ENCODE peak calls at places on chromosomes 3 and 15, in eight cellular contexts. Q, F, H, X, P, G, L and C are unnamed samples.

GRCh38 chr3:178518660-178519396 is 17.4 kb upstream of the KCNMB2 start:
- DNase-seq in H (no peak), L (peak), P (no peak), X (no peak), F (no peak), Q (no peak), G (no peak), C (no peak)

GRCh38 chr3:77147836-77148578 is 108.1 kb downstream of the ROBO2 start:
- DNase-seq in F (no peak), P (peak), H (peak), G (no peak), X (no peak), Q (no peak), L (no peak), C (no peak)

GRCh38 chr3:149662240-149662887 is 4.5 kb upstream of the WWTR1 start:
- DNase-seq in Q (no peak), P (no peak), X (no peak), L (peak), H (no peak), G (no peak), F (no peak), C (no peak)

GRCh38 chr3:177802151-177802900 is 605.0 kb upstream of the TBL1XR1 start:
- DNase-seq in F (no peak), G (peak), P (peak), Q (no peak), H (no peak), L (peak), X (no peak), C (no peak)

GRCh38 chr15:41558400-41559238 is at the start of gene TYRO3:
- DNase-seq in F (no peak), X (peak), P (peak), L (peak), H (peak), Q (peak), G (no peak), C (peak)

GRCh38 chr3:53744351-53744750 is 101.9 kb downstream of the CHDH start:
- DNase-seq in P (no peak), L (no peak), G (peak), Q (no peak), X (no peak), H (no peak), F (no peak), C (peak)

GRCh38 chr3:155704771-155705559 is 39.9 kb downstream of the PLCH1 start:
- DNase-seq in L (no peak), P (peak), X (no peak), H (no peak), Q (no peak), F (no peak), G (no peak), C (no peak)

GRCh38 chr3:124174463-124174862 is 182.5 kb upstream of the ROPN1 start:
- DNase-seq in F (no peak), X (no peak), Q (no peak), L (peak), G (peak), H (no peak), P (peak), C (no peak)

GRCh38 chr3:168030488-168031054 is 65.2 kb downstream of the GOLIM4 start:
- DNase-seq in L (no peak), H (no peak), Q (no peak), P (no peak), G (no peak), F (no peak), X (no peak), C (no peak)

GRCh38 chr3:62771331-62772097 is 103.7 kb downstream of the CADPS start:
- DNase-seq in F (no peak), L (no peak), Q (no peak), X (no peak), G (no peak), P (no peak), H (no peak), C (no peak)

GRCh38 chr3:151434151-151434890 is 26.5 kb downstream of the IGSF10 start:
- DNase-seq in X (no peak), L (peak), H (no peak), Q (no peak), G (no peak), F (no peak), P (peak), C (peak)

GRCh38 chr3:178451799-178452198 is 84.4 kb upstream of the KCNMB2 start:
- DNase-seq in G (no peak), Q (no peak), X (no peak), H (no peak), P (no peak), F (no peak), L (no peak), C (no peak)

GRCh38 chr3:138921316-138922292 is 25.3 kb downstream of the FOXL2 start:
- DNase-seq in G (no peak), X (no peak), L (peak), F (no peak), H (peak), P (peak), Q (no peak), C (peak)

GRCh38 chr15:99703603-99704443 is 29.4 kb downstream of the LYSMD4 start:
- DNase-seq in F (no peak), G (no peak), Q (no peak), X (no peak), H (peak), L (peak), P (peak), C (peak)

GRCh38 chr3:34011171-34012101 is 213.0 kb downstream of the PDCD6IP start:
- DNase-seq in Q (no peak), P (peak), H (no peak), F (no peak), X (no peak), G (no peak), L (peak), C (peak)

GRCh38 chr3:117788086-117788485 is 1078.5 kb downstream of the TUSC7 start:
- DNase-seq in G (no peak), X (no peak), L (peak), H (no peak), P (peak), Q (no peak), F (no peak), C (no peak)

GRCh38 chr15:68487087-68487843 is 55.3 kb upstream of the ITGA11 start:
- DNase-seq in L (peak), X (no peak), Q (no peak), G (no peak), F (peak), H (no peak), P (peak), C (peak)

GRCh38 chr15:78325092-78325843 is 14.9 kb upstream of the CRABP1 start:
- DNase-seq in P (peak), G (no peak), H (no peak), Q (peak), F (no peak), X (no peak), L (peak), C (no peak)

GRCh38 chr3:133089906-133090305 is 51.7 kb downstream of the TMEM108 start:
- DNase-seq in G (no peak), L (peak), Q (no peak), H (no peak), F (no peak), X (no peak), P (peak), C (no peak)

GRCh38 chr3:178306427-178307115 is 229.7 kb upstream of the KCNMB2 start:
- DNase-seq in H (no peak), G (no peak), L (no peak), F (no peak), P (no peak), Q (no peak), X (no peak), C (no peak)

GRCh38 chr3:133812872-133813271 is 7.3 kb downstream of the SRPRB start:
- DNase-seq in P (peak), G (no peak), Q (no peak), H (no peak), L (no peak), F (no peak), X (no peak), C (no peak)

GRCh38 chr3:107366766-107367165 is 10.5 kb upstream of the CCDC54 start:
- DNase-seq in F (no peak), Q (no peak), P (peak), X (no peak), G (no peak), H (no peak), L (peak), C (no peak)

GRCh38 chr3:108713801-108714200 is 43.4 kb downstream of the RETNLB start:
- DNase-seq in F (no peak), L (no peak), P (no peak), X (no peak), G (no peak), H (no peak), Q (no peak), C (no peak)

GRCh38 chr3:45664558-45664957 is 24.6 kb upstream of the SACM1L start:
- DNase-seq in L (no peak), X (peak), Q (no peak), P (no peak), H (no peak), F (no peak), G (no peak), C (no peak)

GRCh38 chr3:69009559-69010410 is 3.7 kb downstream of the EOGT start:
- DNase-seq in L (peak), F (no peak), X (no peak), H (no peak), G (no peak), Q (no peak), P (peak), C (no peak)

GRCh38 chr15:64883997-64884511 is 27.6 kb upstream of the ANKDD1A start:
- DNase-seq in F (peak), G (no peak), P (peak), X (peak), L (peak), H (no peak), Q (no peak), C (peak)

GRCh38 chr3:13137808-13138565 is 64.8 kb upstream of the IQSEC1 start:
- DNase-seq in G (no peak), F (peak), Q (peak), X (no peak), L (no peak), H (no peak), P (no peak), C (no peak)